ENCODE peak calls at places on chromosomes 7 and 10, in five cellular contexts. K, M, P, J and I are unnamed samples. For H3K4me1, the result is how much of the 10 kb centered on the place peaks cover.

GRCh38 chr7:38318803-38319416 is 45.5 kb upstream of the TARP start:
- DNase-seq in P (no peak), J (peak), K (peak), M (no peak), I (no peak)

GRCh38 chr7:28806841-28807240 is 151.3 kb downstream of the TRIL start:
- DNase-seq in K (no peak), J (no peak), P (no peak), M (no peak), I (no peak)

GRCh38 chr7:43668035-43668434 is 61.3 kb downstream of the COA1 start:
- DNase-seq in K (no peak), J (no peak), P (no peak), M (no peak), I (no peak)

GRCh38 chr7:28596245-28596935 is 184.1 kb downstream of the CREB5 start:
- DNase-seq in P (no peak), J (no peak), M (no peak), K (no peak), I (no peak)

GRCh38 chr7:51611937-51612336 is 295.3 kb upstream of the COBL start:
- DNase-seq in M (no peak), P (no peak), J (no peak), K (no peak), I (no peak)

GRCh38 chr7:113289140-113289740 is 170.9 kb upstream of the SMIM30 start:
- DNase-seq in J (peak), P (no peak), M (no peak), K (no peak), I (no peak)

GRCh38 chr10:116913681-116914080 is 64.4 kb downstream of the ENO4 start:
- DNase-seq in K (no peak), P (no peak), J (no peak), M (no peak), I (no peak)

GRCh38 chr10:14017380-14017943 is 313.3 kb downstream of the FRMD4A start:
- DNase-seq in K (no peak), P (no peak), J (no peak), M (no peak), I (no peak)

GRCh38 chr10:5594271-5595036 is 69.7 kb downstream of the CALML3 start:
- DNase-seq in M (no peak), P (no peak), K (no peak), J (no peak), I (no peak)

GRCh38 chr7:37759519-37759918 is 76.0 kb downstream of the GPR141 start:
- DNase-seq in J (no peak), P (no peak), M (no peak), K (no peak), I (no peak)

GRCh38 chr10:80528901-80529300 is 8.8 kb upstream of the SH2D4B start:
- DNase-seq in M (no peak), J (no peak), K (no peak), P (no peak), I (no peak)

GRCh38 chr7:127713758-127714157 is 61.8 kb downstream of the SND1 start:
- DNase-seq in P (no peak), J (no peak), K (no peak), M (no peak), I (no peak)

GRCh38 chr10:29859521-29860130 is 199.8 kb downstream of the JCAD start:
- DNase-seq in P (no peak), M (no peak), K (no peak), J (no peak), I (no peak)

GRCh38 chr10:29856295-29856694 is 203.1 kb downstream of the JCAD start:
- DNase-seq in P (no peak), K (no peak), J (no peak), M (no peak), I (no peak)

GRCh38 chr10:29860159-29860558 is 199.2 kb downstream of the JCAD start:
- DNase-seq in P (no peak), M (no peak), J (no peak), K (no peak), I (peak)

GRCh38 chr10:29857843-29858242 is 201.5 kb downstream of the JCAD start:
- DNase-seq in M (no peak), J (no peak), P (no peak), K (no peak), I (no peak)

GRCh38 chr10:29858352-29859267 is 200.8 kb downstream of the JCAD start:
- DNase-seq in J (peak), M (peak), P (peak), K (peak), I (peak)
- TF ChIP-seq POLR2A in J (no peak), M (no peak), P (no peak), K (no peak), I (no peak)

GRCh38 chr10:69226919-69227450 is 6.9 kb downstream of the HKDC1 start:
- DNase-seq in J (no peak), P (no peak), K (no peak), M (no peak), I (no peak)
- H3K4me1 ChIP-seq in J (half or more), P (under half), K (under half), M (under half), I (under half)

GRCh38 chr7:121323515-121323914 is 5.3 kb upstream of the WNT16 start:
- DNase-seq in P (no peak), J (no peak), M (no peak), K (no peak), I (no peak)
- H3K4me3 ChIP-seq in P (no peak), J (no peak), M (no peak), K (no peak), I (no peak)

GRCh38 chr10:130179640-130180039 is 43.4 kb downstream of the GLRX3 start:
- DNase-seq in P (no peak), M (no peak), K (no peak), J (peak), I (no peak)
- TF ChIP-seq POLR2A in P (no peak), M (no peak), K (no peak), J (no peak), I (no peak)

GRCh38 chr10:79282388-79282787 is 64.9 kb upstream of the PPIF start:
- DNase-seq in P (no peak), J (no peak), M (no peak), K (no peak), I (no peak)

GRCh38 chr10:79277579-79277978 is 69.7 kb upstream of the PPIF start:
- DNase-seq in J (no peak), P (no peak), K (no peak), M (no peak), I (no peak)

GRCh38 chr10:79285315-79286185 is 61.7 kb upstream of the PPIF start:
- DNase-seq in P (no peak), J (no peak), M (no peak), K (no peak), I (no peak)

GRCh38 chr10:79284158-79284871 is 63.0 kb upstream of the PPIF start:
- DNase-seq in J (no peak), M (no peak), P (no peak), K (no peak), I (no peak)

GRCh38 chr10:79280956-79281355 is 66.3 kb upstream of the PPIF start:
- DNase-seq in K (no peak), J (no peak), M (no peak), P (no peak), I (no peak)
- H3K4me1 ChIP-seq in K (under half), J (under half), M (under half), P (under half), I (under half)

DNA sequence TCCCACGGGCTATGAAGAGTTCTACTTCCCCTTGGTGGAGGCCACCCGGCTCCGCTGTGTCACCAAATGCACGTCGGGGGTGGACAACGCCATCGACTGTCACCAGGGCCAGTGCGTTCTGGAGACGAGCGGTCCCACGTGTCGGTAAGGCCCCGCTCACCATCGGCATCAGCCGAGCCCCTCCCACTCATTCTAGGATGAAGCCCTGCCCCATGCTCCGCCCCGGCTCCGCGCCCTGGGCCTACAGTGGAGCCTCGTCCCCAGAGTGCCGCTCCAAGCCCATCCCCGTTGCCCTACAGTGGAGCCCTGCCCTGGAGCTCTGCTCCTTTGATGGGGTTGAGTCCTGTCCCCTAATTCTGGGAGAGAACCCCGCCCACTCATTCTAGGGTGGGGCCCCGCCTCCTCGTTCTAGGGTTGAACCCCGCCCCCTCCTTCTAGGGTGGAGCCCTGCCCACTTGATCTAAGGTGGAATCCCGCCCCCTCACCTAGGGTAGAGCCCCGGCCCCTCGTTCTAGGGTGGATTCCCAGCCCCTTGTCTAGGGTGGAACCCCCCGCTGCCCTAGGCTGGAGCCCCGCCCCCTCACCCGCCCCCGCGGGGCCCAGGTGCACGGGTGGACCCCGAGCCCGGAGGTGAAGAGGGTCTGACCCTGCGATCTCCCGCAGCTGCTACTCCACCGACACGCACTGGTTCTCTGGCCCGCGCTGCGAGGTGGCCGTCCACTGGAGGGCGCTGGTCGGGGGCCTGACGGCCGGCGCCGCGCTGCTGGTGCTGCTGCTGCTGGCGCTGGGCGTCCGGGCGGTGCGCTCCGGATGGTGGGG is 3.4 kb upstream of the MUC12 start:
- DNase-seq in P (peak), K (peak), M (peak), J (peak), I (no peak)
- H3K4me3 ChIP-seq in P (no peak), K (no peak), M (peak), J (peak), I (no peak)